ENCODE peak calls at places on chromosome 17, in eight cellular contexts. One of them, this sample, is unnamed.

GRCh38 chr17:49190932-49191331 is 19.4 kb downstream of the GNGT2 start:
- DNase-seq in GM04504: no peak
- DNase-seq in GM13977: no peak
- DNase-seq in LNCaP clone FGC: peak; percentile 8
- DNase-seq in stimulated activated naive CD4-positive, alpha-beta T cell treated with Interleukin-2 at 50 U/mL for 16 hours: no peak
- DNase-seq in NCI-H1436: no peak
- DNase-seq in stimulated activated CD8-positive, alpha-beta memory T cell treated with anti-CD3 and anti-CD28 coated beads, Interleukin-15, amount 100 ng/mL, for 24 hours: no peak
- DNase-seq in A549: no peak
- DNase-seq in this sample: no peak

GRCh38 chr17:77235370-77236080 is 94.8 kb downstream of the SEC14L1 start:
- DNase-seq in GM04504: peak; percentile 90
- DNase-seq in A549: no peak
- DNase-seq in stimulated activated naive CD4-positive, alpha-beta T cell treated with Interleukin-2 at 50 U/mL for 16 hours: no peak
- DNase-seq in LNCaP clone FGC: no peak
- DNase-seq in stimulated activated CD8-positive, alpha-beta memory T cell treated with anti-CD3 and anti-CD28 coated beads, Interleukin-15, amount 100 ng/mL, for 24 hours: no peak
- DNase-seq in GM13977: no peak
- DNase-seq in NCI-H1436: no peak
- DNase-seq in this sample: no peak

GRCh38 chr17:18161226-18162094 is 22.2 kb upstream of the ALKBH5 start:
- DNase-seq in GM04504: no peak
- DNase-seq in stimulated activated naive CD4-positive, alpha-beta T cell treated with Interleukin-2 at 50 U/mL for 16 hours: no peak
- DNase-seq in NCI-H1436: no peak
- DNase-seq in GM13977: peak; percentile 81
- DNase-seq in LNCaP clone FGC: no peak
- DNase-seq in A549: no peak
- DNase-seq in stimulated activated CD8-positive, alpha-beta memory T cell treated with anti-CD3 and anti-CD28 coated beads, Interleukin-15, amount 100 ng/mL, for 24 hours: no peak
- DNase-seq in this sample: peak; percentile 86

GRCh38 chr17:44599298-44600175 is 42.3 kb downstream of the FZD2 start:
- DNase-seq in NCI-H1436: peak; percentile 18
- DNase-seq in stimulated activated CD8-positive, alpha-beta memory T cell treated with anti-CD3 and anti-CD28 coated beads, Interleukin-15, amount 100 ng/mL, for 24 hours: no peak
- DNase-seq in stimulated activated naive CD4-positive, alpha-beta T cell treated with Interleukin-2 at 50 U/mL for 16 hours: no peak
- DNase-seq in LNCaP clone FGC: no peak
- DNase-seq in GM04504: peak; percentile 47
- DNase-seq in A549: peak; percentile 87
- DNase-seq in GM13977: no peak
- DNase-seq in this sample: no peak

GRCh38 chr17:64234961-64235360 is 28.1 kb downstream of the TEX2 start:
- DNase-seq in NCI-H1436: no peak
- DNase-seq in A549: no peak
- DNase-seq in stimulated activated naive CD4-positive, alpha-beta T cell treated with Interleukin-2 at 50 U/mL for 16 hours: no peak
- DNase-seq in stimulated activated CD8-positive, alpha-beta memory T cell treated with anti-CD3 and anti-CD28 coated beads, Interleukin-15, amount 100 ng/mL, for 24 hours: no peak
- DNase-seq in LNCaP clone FGC: no peak
- DNase-seq in GM13977: no peak
- DNase-seq in GM04504: no peak
- DNase-seq in this sample: no peak

GRCh38 chr17:2705263-2705662 is 6.3 kb downstream of the CLUH start:
- DNase-seq in A549: no peak
- DNase-seq in GM04504: no peak
- DNase-seq in NCI-H1436: no peak
- DNase-seq in stimulated activated CD8-positive, alpha-beta memory T cell treated with anti-CD3 and anti-CD28 coated beads, Interleukin-15, amount 100 ng/mL, for 24 hours: no peak
- DNase-seq in GM13977: no peak
- DNase-seq in stimulated activated naive CD4-positive, alpha-beta T cell treated with Interleukin-2 at 50 U/mL for 16 hours: no peak
- DNase-seq in LNCaP clone FGC: no peak
- DNase-seq in this sample: no peak

GRCh38 chr17:49361129-49361901 is 735 bp downstream of the ZNF652 start:
- DNase-seq in GM13977: peak; percentile 77
- DNase-seq in stimulated activated naive CD4-positive, alpha-beta T cell treated with Interleukin-2 at 50 U/mL for 16 hours: peak; percentile 71
- DNase-seq in A549: peak; percentile 59
- DNase-seq in GM04504: no peak
- DNase-seq in NCI-H1436: peak; percentile 32
- DNase-seq in stimulated activated CD8-positive, alpha-beta memory T cell treated with anti-CD3 and anti-CD28 coated beads, Interleukin-15, amount 100 ng/mL, for 24 hours: peak; percentile 44
- DNase-seq in LNCaP clone FGC: no peak
- DNase-seq in this sample: peak; percentile 47

GRCh38 chr17:46823657-46824056 is 5.2 kb upstream of the WNT3 start:
- DNase-seq in stimulated activated naive CD4-positive, alpha-beta T cell treated with Interleukin-2 at 50 U/mL for 16 hours: no peak
- DNase-seq in GM04504: no peak
- DNase-seq in GM13977: no peak
- DNase-seq in stimulated activated CD8-positive, alpha-beta memory T cell treated with anti-CD3 and anti-CD28 coated beads, Interleukin-15, amount 100 ng/mL, for 24 hours: no peak
- DNase-seq in NCI-H1436: no peak
- DNase-seq in LNCaP clone FGC: no peak
- DNase-seq in A549: no peak
- DNase-seq in this sample: no peak

GRCh38 chr17:78484300-78485159 is 92.7 kb downstream of the DNAH17 start:
- DNase-seq in GM04504: no peak
- DNase-seq in NCI-H1436: no peak
- DNase-seq in A549: peak; percentile 93
- DNase-seq in stimulated activated naive CD4-positive, alpha-beta T cell treated with Interleukin-2 at 50 U/mL for 16 hours: peak; percentile 31
- DNase-seq in stimulated activated CD8-positive, alpha-beta memory T cell treated with anti-CD3 and anti-CD28 coated beads, Interleukin-15, amount 100 ng/mL, for 24 hours: peak; percentile 45
- DNase-seq in LNCaP clone FGC: no peak
- DNase-seq in GM13977: peak; percentile 90
- DNase-seq in this sample: peak; percentile 95

GRCh38 chr17:20266806-20267458 is 200.4 kb downstream of the LGALS9B start:
- DNase-seq in GM13977: no peak
- DNase-seq in A549: no peak
- DNase-seq in GM04504: peak; percentile 58
- DNase-seq in LNCaP clone FGC: no peak
- DNase-seq in stimulated activated CD8-positive, alpha-beta memory T cell treated with anti-CD3 and anti-CD28 coated beads, Interleukin-15, amount 100 ng/mL, for 24 hours: no peak
- DNase-seq in NCI-H1436: peak; percentile 53
- DNase-seq in stimulated activated naive CD4-positive, alpha-beta T cell treated with Interleukin-2 at 50 U/mL for 16 hours: no peak
- DNase-seq in this sample: no peak

GRCh38 chr17:9079461-9080103 is 58.3 kb downstream of the NTN1 start:
- DNase-seq in GM13977: no peak
- DNase-seq in LNCaP clone FGC: no peak
- DNase-seq in NCI-H1436: no peak
- DNase-seq in A549: no peak
- DNase-seq in stimulated activated naive CD4-positive, alpha-beta T cell treated with Interleukin-2 at 50 U/mL for 16 hours: no peak
- DNase-seq in GM04504: no peak
- DNase-seq in stimulated activated CD8-positive, alpha-beta memory T cell treated with anti-CD3 and anti-CD28 coated beads, Interleukin-15, amount 100 ng/mL, for 24 hours: no peak
- DNase-seq in this sample: no peak

GRCh38 chr17:17841620-17842025 is 4.8 kb upstream of the SREBF1 start:
- DNase-seq in stimulated activated CD8-positive, alpha-beta memory T cell treated with anti-CD3 and anti-CD28 coated beads, Interleukin-15, amount 100 ng/mL, for 24 hours: no peak
- DNase-seq in GM04504: no peak
- DNase-seq in stimulated activated naive CD4-positive, alpha-beta T cell treated with Interleukin-2 at 50 U/mL for 16 hours: no peak
- DNase-seq in GM13977: no peak
- DNase-seq in A549: no peak
- DNase-seq in LNCaP clone FGC: peak; percentile 82
- DNase-seq in NCI-H1436: peak; percentile 17
- DNase-seq in this sample: no peak

GRCh38 chr17:5832886-5833285 is 237.3 kb upstream of the WSCD1 start:
- DNase-seq in GM13977: no peak
- DNase-seq in stimulated activated CD8-positive, alpha-beta memory T cell treated with anti-CD3 and anti-CD28 coated beads, Interleukin-15, amount 100 ng/mL, for 24 hours: no peak
- DNase-seq in A549: peak; percentile 66
- DNase-seq in LNCaP clone FGC: no peak
- DNase-seq in stimulated activated naive CD4-positive, alpha-beta T cell treated with Interleukin-2 at 50 U/mL for 16 hours: no peak
- DNase-seq in GM04504: peak; percentile 26
- DNase-seq in NCI-H1436: peak; percentile 64
- DNase-seq in this sample: no peak

GRCh38 chr17:50883850-50884291 is 17.7 kb upstream of the TOB1 start:
- DNase-seq in stimulated activated CD8-positive, alpha-beta memory T cell treated with anti-CD3 and anti-CD28 coated beads, Interleukin-15, amount 100 ng/mL, for 24 hours: no peak
- DNase-seq in NCI-H1436: no peak
- DNase-seq in LNCaP clone FGC: no peak
- DNase-seq in GM04504: no peak
- DNase-seq in A549: no peak
- DNase-seq in GM13977: peak; percentile 32
- DNase-seq in stimulated activated naive CD4-positive, alpha-beta T cell treated with Interleukin-2 at 50 U/mL for 16 hours: no peak
- DNase-seq in this sample: no peak

GRCh38 chr17:17032131-17032692 is 10.0 kb upstream of the MPRIP start:
- DNase-seq in GM04504: no peak
- DNase-seq in LNCaP clone FGC: no peak
- DNase-seq in A549: peak; percentile 78
- DNase-seq in stimulated activated CD8-positive, alpha-beta memory T cell treated with anti-CD3 and anti-CD28 coated beads, Interleukin-15, amount 100 ng/mL, for 24 hours: no peak
- DNase-seq in NCI-H1436: no peak
- DNase-seq in GM13977: no peak
- DNase-seq in stimulated activated naive CD4-positive, alpha-beta T cell treated with Interleukin-2 at 50 U/mL for 16 hours: no peak
- DNase-seq in this sample: no peak

GRCh38 chr17:3761061-3761917 is 37.6 kb downstream of the HASPIN start:
- DNase-seq in GM04504: no peak
- DNase-seq in A549: no peak
- DNase-seq in stimulated activated naive CD4-positive, alpha-beta T cell treated with Interleukin-2 at 50 U/mL for 16 hours: no peak
- DNase-seq in GM13977: no peak
- DNase-seq in stimulated activated CD8-positive, alpha-beta memory T cell treated with anti-CD3 and anti-CD28 coated beads, Interleukin-15, amount 100 ng/mL, for 24 hours: no peak
- DNase-seq in LNCaP clone FGC: no peak
- DNase-seq in NCI-H1436: no peak
- DNase-seq in this sample: no peak

GRCh38 chr17:66809408-66809807 is 25.5 kb upstream of the CACNG5 start:
- DNase-seq in GM13977: no peak
- DNase-seq in LNCaP clone FGC: no peak
- DNase-seq in NCI-H1436: no peak
- DNase-seq in GM04504: no peak
- DNase-seq in stimulated activated CD8-positive, alpha-beta memory T cell treated with anti-CD3 and anti-CD28 coated beads, Interleukin-15, amount 100 ng/mL, for 24 hours: no peak
- DNase-seq in A549: no peak
- DNase-seq in stimulated activated naive CD4-positive, alpha-beta T cell treated with Interleukin-2 at 50 U/mL for 16 hours: no peak
- DNase-seq in this sample: no peak

GRCh38 chr17:5699789-5700188 is 115.5 kb upstream of the NLRP1 start:
- DNase-seq in A549: no peak
- DNase-seq in stimulated activated CD8-positive, alpha-beta memory T cell treated with anti-CD3 and anti-CD28 coated beads, Interleukin-15, amount 100 ng/mL, for 24 hours: no peak
- DNase-seq in LNCaP clone FGC: no peak
- DNase-seq in GM13977: no peak
- DNase-seq in GM04504: no peak
- DNase-seq in stimulated activated naive CD4-positive, alpha-beta T cell treated with Interleukin-2 at 50 U/mL for 16 hours: no peak
- DNase-seq in NCI-H1436: no peak
- DNase-seq in this sample: no peak

GRCh38 chr17:10652984-10653680 is 4.0 kb downstream of the MYH3 start:
- DNase-seq in NCI-H1436: no peak
- DNase-seq in LNCaP clone FGC: no peak
- DNase-seq in stimulated activated naive CD4-positive, alpha-beta T cell treated with Interleukin-2 at 50 U/mL for 16 hours: no peak
- DNase-seq in stimulated activated CD8-positive, alpha-beta memory T cell treated with anti-CD3 and anti-CD28 coated beads, Interleukin-15, amount 100 ng/mL, for 24 hours: no peak
- DNase-seq in GM13977: peak; percentile 45
- DNase-seq in GM04504: no peak
- DNase-seq in A549: no peak
- DNase-seq in this sample: peak; percentile 57

GRCh38 chr17:14276535-14277250 is 24.2 kb upstream of the HS3ST3B1 start:
- DNase-seq in LNCaP clone FGC: peak; percentile 8
- DNase-seq in GM13977: no peak
- DNase-seq in NCI-H1436: no peak
- DNase-seq in GM04504: no peak
- DNase-seq in A549: no peak
- DNase-seq in stimulated activated CD8-positive, alpha-beta memory T cell treated with anti-CD3 and anti-CD28 coated beads, Interleukin-15, amount 100 ng/mL, for 24 hours: no peak
- DNase-seq in stimulated activated naive CD4-positive, alpha-beta T cell treated with Interleukin-2 at 50 U/mL for 16 hours: no peak
- DNase-seq in this sample: no peak

GRCh38 chr17:78883090-78883532 is 19.9 kb downstream of the CEP295NL start:
- DNase-seq in GM04504: peak; percentile 83
- DNase-seq in GM13977: no peak
- DNase-seq in NCI-H1436: no peak
- DNase-seq in stimulated activated CD8-positive, alpha-beta memory T cell treated with anti-CD3 and anti-CD28 coated beads, Interleukin-15, amount 100 ng/mL, for 24 hours: no peak
- DNase-seq in LNCaP clone FGC: no peak
- DNase-seq in A549: peak; percentile 98
- DNase-seq in stimulated activated naive CD4-positive, alpha-beta T cell treated with Interleukin-2 at 50 U/mL for 16 hours: no peak
- DNase-seq in this sample: no peak

GRCh38 chr17:45961206-45961605 is 37.8 kb upstream of the STH start:
- DNase-seq in GM04504: no peak
- DNase-seq in GM13977: no peak
- DNase-seq in LNCaP clone FGC: no peak
- DNase-seq in A549: no peak
- DNase-seq in stimulated activated CD8-positive, alpha-beta memory T cell treated with anti-CD3 and anti-CD28 coated beads, Interleukin-15, amount 100 ng/mL, for 24 hours: no peak
- DNase-seq in stimulated activated naive CD4-positive, alpha-beta T cell treated with Interleukin-2 at 50 U/mL for 16 hours: no peak
- DNase-seq in NCI-H1436: no peak
- DNase-seq in this sample: no peak

GRCh38 chr17:29363716-29364115 is 26.4 kb upstream of the TAOK1 start:
- DNase-seq in GM04504: no peak
- DNase-seq in NCI-H1436: no peak
- DNase-seq in stimulated activated naive CD4-positive, alpha-beta T cell treated with Interleukin-2 at 50 U/mL for 16 hours: no peak
- DNase-seq in GM13977: no peak
- DNase-seq in stimulated activated CD8-positive, alpha-beta memory T cell treated with anti-CD3 and anti-CD28 coated beads, Interleukin-15, amount 100 ng/mL, for 24 hours: no peak
- DNase-seq in LNCaP clone FGC: no peak
- DNase-seq in A549: no peak
- DNase-seq in this sample: no peak

GRCh38 chr17:61335845-61336655 is 63.6 kb upstream of the TBX2 start:
- DNase-seq in GM13977: no peak
- DNase-seq in LNCaP clone FGC: peak; percentile 97
- DNase-seq in A549: no peak
- DNase-seq in stimulated activated CD8-positive, alpha-beta memory T cell treated with anti-CD3 and anti-CD28 coated beads, Interleukin-15, amount 100 ng/mL, for 24 hours: no peak
- DNase-seq in GM04504: no peak
- DNase-seq in stimulated activated naive CD4-positive, alpha-beta T cell treated with Interleukin-2 at 50 U/mL for 16 hours: no peak
- DNase-seq in NCI-H1436: peak; percentile 67
- DNase-seq in this sample: no peak

GRCh38 chr17:59756236-59756818 is 48.9 kb downstream of the VMP1 start:
- DNase-seq in GM13977: no peak
- DNase-seq in A549: peak; percentile 69
- DNase-seq in stimulated activated naive CD4-positive, alpha-beta T cell treated with Interleukin-2 at 50 U/mL for 16 hours: no peak
- DNase-seq in LNCaP clone FGC: no peak
- DNase-seq in GM04504: peak; percentile 75
- DNase-seq in NCI-H1436: no peak
- DNase-seq in stimulated activated CD8-positive, alpha-beta memory T cell treated with anti-CD3 and anti-CD28 coated beads, Interleukin-15, amount 100 ng/mL, for 24 hours: no peak
- DNase-seq in this sample: no peak

GRCh38 chr17:7218774-7219173 is 862 bp downstream of the DLG4 start:
- DNase-seq in stimulated activated CD8-positive, alpha-beta memory T cell treated with anti-CD3 and anti-CD28 coated beads, Interleukin-15, amount 100 ng/mL, for 24 hours: no peak
- DNase-seq in NCI-H1436: no peak
- DNase-seq in A549: no peak
- DNase-seq in GM04504: no peak
- DNase-seq in GM13977: no peak
- DNase-seq in LNCaP clone FGC: no peak
- DNase-seq in stimulated activated naive CD4-positive, alpha-beta T cell treated with Interleukin-2 at 50 U/mL for 16 hours: no peak
- DNase-seq in this sample: no peak

GRCh38 chr17:44502598-44503079 is 567 bp downstream of the GPATCH8 start:
- DNase-seq in A549: peak; percentile 36
- DNase-seq in GM04504: no peak
- DNase-seq in stimulated activated naive CD4-positive, alpha-beta T cell treated with Interleukin-2 at 50 U/mL for 16 hours: no peak
- DNase-seq in stimulated activated CD8-positive, alpha-beta memory T cell treated with anti-CD3 and anti-CD28 coated beads, Interleukin-15, amount 100 ng/mL, for 24 hours: peak; percentile 13
- DNase-seq in LNCaP clone FGC: no peak
- DNase-seq in GM13977: peak; percentile 28
- DNase-seq in NCI-H1436: peak; percentile 28
- DNase-seq in this sample: no peak